ENCODE peak calls at places on chromosomes 5 and 9, in seven cellular contexts. One of them, this sample, is unnamed.

GRCh38 chr9:34675048-34675714 is 12.7 kb upstream of the CCL27 start:
- DNase-seq in GM23248: peak; percentile 86
- DNase-seq in right atrium auricular region: no peak
- DNase-seq in SK-N-SH: peak; percentile 84
- DNase-seq in A549: peak; percentile 84
- DNase-seq in ovary: no peak
- DNase-seq in effector memory CD4-positive, alpha-beta T cell: peak; percentile 13
- DNase-seq in this sample: peak; percentile 92

GRCh38 chr9:13395086-13395485 is 115.6 kb upstream of the MPDZ start:
- DNase-seq in SK-N-SH: no peak
- DNase-seq in right atrium auricular region: no peak
- DNase-seq in A549: no peak
- DNase-seq in ovary: no peak
- DNase-seq in effector memory CD4-positive, alpha-beta T cell: no peak
- DNase-seq in GM23248: peak; percentile 50
- DNase-seq in this sample: no peak

GRCh38 chr5:43106290-43106638 is 14.4 kb upstream of the ZNF131 start:
- DNase-seq in A549: no peak
- DNase-seq in ovary: no peak
- DNase-seq in GM23248: no peak
- DNase-seq in effector memory CD4-positive, alpha-beta T cell: no peak
- DNase-seq in right atrium auricular region: no peak
- DNase-seq in SK-N-SH: no peak
- DNase-seq in this sample: no peak

GRCh38 chr9:84212224-84212623 is 128.3 kb downstream of the SLC28A3 start:
- DNase-seq in ovary: no peak
- DNase-seq in A549: no peak
- DNase-seq in GM23248: no peak
- DNase-seq in right atrium auricular region: no peak
- DNase-seq in effector memory CD4-positive, alpha-beta T cell: no peak
- DNase-seq in SK-N-SH: no peak
- DNase-seq in this sample: peak; percentile 82

GRCh38 chr5:82365744-82366228 is 87.6 kb upstream of the RPS23 start:
- DNase-seq in ovary: no peak
- DNase-seq in A549: no peak
- DNase-seq in GM23248: peak; percentile 78
- DNase-seq in effector memory CD4-positive, alpha-beta T cell: no peak
- DNase-seq in right atrium auricular region: no peak
- DNase-seq in SK-N-SH: no peak
- DNase-seq in this sample: no peak

GRCh38 chr5:6541256-6542013 is 91.4 kb downstream of the NSUN2 start:
- DNase-seq in GM23248: no peak
- DNase-seq in right atrium auricular region: peak; percentile 38
- DNase-seq in ovary: no peak
- DNase-seq in effector memory CD4-positive, alpha-beta T cell: no peak
- DNase-seq in A549: no peak
- DNase-seq in SK-N-SH: no peak
- DNase-seq in this sample: no peak

GRCh38 chr9:134937566-134938345 is 20.0 kb upstream of the FCN1 start:
- DNase-seq in right atrium auricular region: no peak
- DNase-seq in GM23248: no peak
- DNase-seq in effector memory CD4-positive, alpha-beta T cell: no peak
- DNase-seq in A549: no peak
- DNase-seq in ovary: no peak
- DNase-seq in SK-N-SH: no peak
- DNase-seq in this sample: no peak

GRCh38 chr9:89195149-89195797 is 16.7 kb upstream of the SHC3 start:
- DNase-seq in SK-N-SH: no peak
- DNase-seq in right atrium auricular region: no peak
- DNase-seq in ovary: no peak
- DNase-seq in A549: no peak
- DNase-seq in effector memory CD4-positive, alpha-beta T cell: no peak
- DNase-seq in GM23248: no peak
- DNase-seq in this sample: no peak

GRCh38 chr5:43780586-43780985 is 177.6 kb downstream of the NNT start:
- DNase-seq in right atrium auricular region: no peak
- DNase-seq in GM23248: peak; percentile 60
- DNase-seq in SK-N-SH: no peak
- DNase-seq in A549: no peak
- DNase-seq in effector memory CD4-positive, alpha-beta T cell: no peak
- DNase-seq in ovary: no peak
- DNase-seq in this sample: no peak

GRCh38 chr5:169296456-169297220 is 4.3 kb downstream of the SLIT3 start:
- DNase-seq in GM23248: peak; percentile 77
- DNase-seq in right atrium auricular region: peak; percentile 73
- DNase-seq in effector memory CD4-positive, alpha-beta T cell: no peak
- DNase-seq in A549: no peak
- DNase-seq in SK-N-SH: no peak
- DNase-seq in ovary: no peak
- DNase-seq in this sample: peak; percentile 61

GRCh38 chr5:178120661-178121357 is 7.5 kb downstream of the N4BP3 start:
- DNase-seq in ovary: peak; percentile 78
- DNase-seq in SK-N-SH: peak; percentile 95
- DNase-seq in right atrium auricular region: no peak
- DNase-seq in GM23248: peak; percentile 70
- DNase-seq in A549: peak; percentile 86
- DNase-seq in effector memory CD4-positive, alpha-beta T cell: peak; percentile 70
- DNase-seq in this sample: peak; percentile 79

GRCh38 chr9:113454914-113455761 is 8.4 kb upstream of the RGS3 start:
- DNase-seq in SK-N-SH: no peak
- DNase-seq in right atrium auricular region: peak; percentile 77
- DNase-seq in A549: no peak
- DNase-seq in effector memory CD4-positive, alpha-beta T cell: no peak
- DNase-seq in GM23248: peak; percentile 91
- DNase-seq in ovary: peak; percentile 46
- DNase-seq in this sample: peak; percentile 96

GRCh38 chr5:1293416-1293996 is 1.4 kb downstream of the TERT start:
- DNase-seq in effector memory CD4-positive, alpha-beta T cell: no peak
- DNase-seq in right atrium auricular region: no peak
- DNase-seq in ovary: peak; percentile 8
- DNase-seq in SK-N-SH: no peak
- DNase-seq in A549: no peak
- DNase-seq in GM23248: no peak
- DNase-seq in this sample: no peak

GRCh38 chr5:108260105-108260857 is 121.6 kb downstream of the FBXL17 start:
- DNase-seq in GM23248: peak; percentile 84
- DNase-seq in effector memory CD4-positive, alpha-beta T cell: peak; percentile 19
- DNase-seq in ovary: peak; percentile 61
- DNase-seq in SK-N-SH: peak; percentile 47
- DNase-seq in right atrium auricular region: peak; percentile 81
- DNase-seq in A549: peak; percentile 35
- DNase-seq in this sample: peak; percentile 89

DNA sequence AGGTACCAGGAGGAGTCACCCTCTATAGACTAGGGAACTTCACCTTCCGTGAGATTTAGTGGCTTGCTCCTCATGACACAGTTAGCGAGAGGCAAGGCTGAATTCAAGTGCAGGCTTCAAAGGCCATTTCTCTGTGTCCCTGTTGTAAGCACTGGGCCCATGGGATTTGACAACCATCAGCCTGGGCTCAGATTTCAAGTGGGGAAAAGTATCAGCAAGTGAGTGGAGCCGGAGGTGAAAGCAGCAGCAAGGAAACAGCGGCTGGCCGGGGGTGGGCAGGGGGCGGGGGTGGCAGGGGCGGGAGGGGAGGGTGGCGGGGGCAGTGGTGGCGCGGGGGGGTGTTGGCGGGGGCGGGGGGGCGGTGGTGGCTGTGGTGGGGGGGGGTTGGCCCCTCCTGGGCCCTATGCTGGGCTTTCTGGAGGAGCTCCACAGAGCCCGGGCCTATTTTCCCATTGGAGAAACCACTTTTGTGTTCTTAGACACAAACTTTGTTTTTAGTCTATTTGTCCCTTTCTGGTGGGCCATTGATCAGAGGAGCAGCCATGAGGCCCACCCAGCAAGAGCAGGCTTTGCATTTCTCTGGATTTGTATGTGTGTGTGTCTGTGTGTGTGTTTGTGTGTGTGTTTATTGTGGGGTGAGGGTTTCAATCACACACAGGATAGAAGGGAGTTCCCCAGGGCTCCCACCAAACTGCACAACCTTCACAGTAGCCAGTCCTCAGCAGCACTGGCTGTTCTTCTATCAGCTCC is 165.5 kb upstream of the RAI14 start:
- DNase-seq in A549: no peak
- DNase-seq in SK-N-SH: no peak
- DNase-seq in effector memory CD4-positive, alpha-beta T cell: no peak
- DNase-seq in ovary: no peak
- DNase-seq in GM23248: peak; percentile 27
- DNase-seq in right atrium auricular region: no peak
- DNase-seq in this sample: peak; percentile 88
- H3K27ac ChIP-seq in A549: peak overlapping the region; percentile 36
- H3K27ac ChIP-seq in SK-N-SH: peak overlapping the region; percentile 24
- H3K27ac ChIP-seq in effector memory CD4-positive, alpha-beta T cell: no peak overlapping the region
- H3K27ac ChIP-seq in ovary: no peak overlapping the region
- H3K27ac ChIP-seq in GM23248: no peak overlapping the region
- H3K27ac ChIP-seq in right atrium auricular region: peak overlapping the region; percentile 68
- H3K27ac ChIP-seq in this sample: peak overlapping the region; percentile 90

DNA sequence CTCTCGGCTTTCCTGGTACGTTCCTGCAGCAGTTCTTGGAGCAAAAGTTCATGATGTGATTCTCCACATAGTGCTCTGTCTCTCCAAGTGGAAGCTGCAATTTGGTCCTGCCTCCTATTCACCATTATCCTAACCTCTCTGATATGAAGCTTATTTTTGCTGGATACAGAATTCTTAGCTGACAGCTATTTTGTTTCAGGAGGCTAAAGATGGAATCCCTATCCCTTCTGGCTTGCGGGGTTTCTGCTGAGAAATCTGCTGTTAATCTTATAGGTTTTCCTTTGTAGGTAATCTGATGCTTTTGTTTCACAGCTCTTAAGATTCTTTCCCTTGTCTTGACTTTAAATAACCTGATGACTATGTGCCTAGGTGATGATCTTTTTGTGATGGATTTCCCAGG is 181.6 kb upstream of the VLDLR start:
- DNase-seq in SK-N-SH: no peak
- DNase-seq in ovary: no peak
- DNase-seq in A549: no peak
- DNase-seq in effector memory CD4-positive, alpha-beta T cell: no peak
- DNase-seq in right atrium auricular region: no peak
- DNase-seq in GM23248: no peak
- DNase-seq in this sample: no peak
- H3K9me3 ChIP-seq in SK-N-SH: no peaks in the 10 kb centered on the region
- H3K9me3 ChIP-seq in ovary: no peaks in the 10 kb centered on the region
- H3K9me3 ChIP-seq in A549: peaks cover 64% of the 10 kb centered on the region
- H3K9me3 ChIP-seq in effector memory CD4-positive, alpha-beta T cell: no peaks in the 10 kb centered on the region
- H3K9me3 ChIP-seq in right atrium auricular region: no peaks in the 10 kb centered on the region
- H3K9me3 ChIP-seq in GM23248: peaks cover 5% of the 10 kb centered on the region
- H3K9me3 ChIP-seq in this sample: no peaks in the 10 kb centered on the region

GRCh38 chr5:134006119-134006514 is 1.3 kb upstream of the VDAC1 start:
- DNase-seq in GM23248: no peak
- DNase-seq in right atrium auricular region: no peak
- DNase-seq in effector memory CD4-positive, alpha-beta T cell: no peak
- DNase-seq in ovary: peak; percentile 43
- DNase-seq in SK-N-SH: no peak
- DNase-seq in A549: no peak
- DNase-seq in this sample: no peak
- H3K4me1 ChIP-seq in GM23248: peaks cover 16% of the 10 kb centered on the region
- H3K4me1 ChIP-seq in right atrium auricular region: no peaks in the 10 kb centered on the region
- H3K4me1 ChIP-seq in effector memory CD4-positive, alpha-beta T cell: peaks cover 20% of the 10 kb centered on the region
- H3K4me1 ChIP-seq in ovary: peaks cover 13% of the 10 kb centered on the region
- H3K4me1 ChIP-seq in SK-N-SH: peaks cover 16% of the 10 kb centered on the region
- H3K4me1 ChIP-seq in A549: peaks cover 42% of the 10 kb centered on the region
- H3K4me1 ChIP-seq in this sample: peaks cover 17% of the 10 kb centered on the region

DNA sequence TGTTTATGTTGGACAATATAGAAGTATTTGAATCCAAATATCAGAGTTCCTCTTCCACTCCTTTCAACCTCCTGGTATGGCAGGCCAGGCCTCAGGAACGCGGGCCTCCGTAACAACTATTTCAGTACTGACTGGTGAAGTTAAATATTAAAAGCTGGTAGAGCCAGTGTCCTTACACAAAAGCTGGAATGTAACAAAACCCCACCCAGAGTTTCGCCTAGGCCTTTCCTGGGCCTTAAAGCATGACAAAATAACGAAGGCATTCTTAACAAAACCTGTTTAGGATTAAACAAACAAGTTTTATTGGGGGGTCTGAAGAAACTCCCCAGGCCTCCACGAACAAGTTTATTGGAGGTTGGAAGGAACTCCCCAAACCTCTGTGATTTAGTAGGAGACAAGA is 61.6 kb upstream of the GNE start:
- DNase-seq in GM23248: peak; percentile 20
- DNase-seq in right atrium auricular region: no peak
- DNase-seq in ovary: no peak
- DNase-seq in SK-N-SH: no peak
- DNase-seq in A549: peak; percentile 58
- DNase-seq in effector memory CD4-positive, alpha-beta T cell: no peak
- DNase-seq in this sample: no peak
- H3K27ac ChIP-seq in GM23248: no peak overlapping the region
- H3K27ac ChIP-seq in right atrium auricular region: no peak overlapping the region
- H3K27ac ChIP-seq in ovary: no peak overlapping the region
- H3K27ac ChIP-seq in SK-N-SH: no peak overlapping the region
- H3K27ac ChIP-seq in A549: peak overlapping the region; percentile 99
- H3K27ac ChIP-seq in effector memory CD4-positive, alpha-beta T cell: no peak overlapping the region
- H3K27ac ChIP-seq in this sample: peak overlapping the region; percentile 58

GRCh38 chr5:179121667-179122111 is 61.5 kb downstream of the ZNF354C start:
- DNase-seq in SK-N-SH: no peak
- DNase-seq in effector memory CD4-positive, alpha-beta T cell: no peak
- DNase-seq in A549: no peak
- DNase-seq in ovary: peak; percentile 9
- DNase-seq in GM23248: no peak
- DNase-seq in right atrium auricular region: peak; percentile 43
- DNase-seq in this sample: no peak
- H3K9me3 ChIP-seq in SK-N-SH: no peaks in the 10 kb centered on the region
- H3K9me3 ChIP-seq in effector memory CD4-positive, alpha-beta T cell: no peaks in the 10 kb centered on the region
- H3K9me3 ChIP-seq in A549: peaks cover 22% of the 10 kb centered on the region
- H3K9me3 ChIP-seq in ovary: no peaks in the 10 kb centered on the region
- H3K9me3 ChIP-seq in GM23248: no peaks in the 10 kb centered on the region
- H3K9me3 ChIP-seq in right atrium auricular region: no peaks in the 10 kb centered on the region
- H3K9me3 ChIP-seq in this sample: no peaks in the 10 kb centered on the region